ENCODE peak calls at places on chromosomes 1 and 21, in five cellular contexts. One of them, this sample, is unnamed.

GRCh38 chr1:190179817-190180216 is 297.8 kb downstream of the BRINP3 start:
- DNase-seq in stimulated activated CD8-positive, alpha-beta memory T cell treated with anti-CD3 and anti-CD28 coated beads, Interleukin-4, amount 100 ng/mL, for 24 hours: no peak
- DNase-seq in HEK293T: no peak
- DNase-seq in naive B cell: no peak
- DNase-seq in stimulated activated CD4-positive, alpha-beta T cell treated with anti-CD3 and anti-CD28 coated beads, Interleukin-1b, Interleukin-23, amount 100 ng/mL, for 1 hour: no peak
- DNase-seq in this sample: peak

GRCh38 chr1:64263335-64263734 is 59.9 kb downstream of the UBE2U start:
- DNase-seq in stimulated activated CD8-positive, alpha-beta memory T cell treated with anti-CD3 and anti-CD28 coated beads, Interleukin-4, amount 100 ng/mL, for 24 hours: no peak
- DNase-seq in HEK293T: no peak
- DNase-seq in naive B cell: no peak
- DNase-seq in stimulated activated CD4-positive, alpha-beta T cell treated with anti-CD3 and anti-CD28 coated beads, Interleukin-1b, Interleukin-23, amount 100 ng/mL, for 1 hour: no peak
- DNase-seq in this sample: no peak

GRCh38 chr1:206591236-206591635 is 21.0 kb downstream of the EIF2D start:
- DNase-seq in stimulated activated CD8-positive, alpha-beta memory T cell treated with anti-CD3 and anti-CD28 coated beads, Interleukin-4, amount 100 ng/mL, for 24 hours: no peak
- DNase-seq in HEK293T: no peak
- DNase-seq in naive B cell: no peak
- DNase-seq in stimulated activated CD4-positive, alpha-beta T cell treated with anti-CD3 and anti-CD28 coated beads, Interleukin-1b, Interleukin-23, amount 100 ng/mL, for 1 hour: no peak
- DNase-seq in this sample: peak

GRCh38 chr1:147808025-147808424 is 47.6 kb upstream of the GJA5 start:
- DNase-seq in stimulated activated CD8-positive, alpha-beta memory T cell treated with anti-CD3 and anti-CD28 coated beads, Interleukin-4, amount 100 ng/mL, for 24 hours: no peak
- DNase-seq in HEK293T: no peak
- DNase-seq in naive B cell: no peak
- DNase-seq in stimulated activated CD4-positive, alpha-beta T cell treated with anti-CD3 and anti-CD28 coated beads, Interleukin-1b, Interleukin-23, amount 100 ng/mL, for 1 hour: no peak
- DNase-seq in this sample: peak

GRCh38 chr1:78716186-78716585 is 66.6 kb downstream of the IFI44 start:
- DNase-seq in stimulated activated CD8-positive, alpha-beta memory T cell treated with anti-CD3 and anti-CD28 coated beads, Interleukin-4, amount 100 ng/mL, for 24 hours: no peak
- DNase-seq in HEK293T: no peak
- DNase-seq in naive B cell: no peak
- DNase-seq in stimulated activated CD4-positive, alpha-beta T cell treated with anti-CD3 and anti-CD28 coated beads, Interleukin-1b, Interleukin-23, amount 100 ng/mL, for 1 hour: no peak
- DNase-seq in this sample: peak

GRCh38 chr21:33185852-33186251 is 43.9 kb upstream of the IFNAR2 start:
- DNase-seq in stimulated activated CD8-positive, alpha-beta memory T cell treated with anti-CD3 and anti-CD28 coated beads, Interleukin-4, amount 100 ng/mL, for 24 hours: no peak
- DNase-seq in HEK293T: no peak
- DNase-seq in naive B cell: no peak
- DNase-seq in stimulated activated CD4-positive, alpha-beta T cell treated with anti-CD3 and anti-CD28 coated beads, Interleukin-1b, Interleukin-23, amount 100 ng/mL, for 1 hour: no peak
- DNase-seq in this sample: no peak

GRCh38 chr1:6245869-6246496 is 2.0 kb downstream of the HES3 start:
- DNase-seq in stimulated activated CD8-positive, alpha-beta memory T cell treated with anti-CD3 and anti-CD28 coated beads, Interleukin-4, amount 100 ng/mL, for 24 hours: peak
- DNase-seq in HEK293T: peak
- DNase-seq in naive B cell: no peak
- DNase-seq in stimulated activated CD4-positive, alpha-beta T cell treated with anti-CD3 and anti-CD28 coated beads, Interleukin-1b, Interleukin-23, amount 100 ng/mL, for 1 hour: no peak
- DNase-seq in this sample: peak

GRCh38 chr1:155648207-155649147 is 38.5 kb downstream of the MSTO1 start:
- DNase-seq in stimulated activated CD8-positive, alpha-beta memory T cell treated with anti-CD3 and anti-CD28 coated beads, Interleukin-4, amount 100 ng/mL, for 24 hours: no peak
- DNase-seq in HEK293T: no peak
- DNase-seq in naive B cell: no peak
- DNase-seq in stimulated activated CD4-positive, alpha-beta T cell treated with anti-CD3 and anti-CD28 coated beads, Interleukin-1b, Interleukin-23, amount 100 ng/mL, for 1 hour: no peak
- DNase-seq in this sample: peak

GRCh38 chr1:12552111-12552888 is 65.7 kb downstream of the DHRS3 start:
- DNase-seq in stimulated activated CD8-positive, alpha-beta memory T cell treated with anti-CD3 and anti-CD28 coated beads, Interleukin-4, amount 100 ng/mL, for 24 hours: no peak
- DNase-seq in HEK293T: peak
- DNase-seq in naive B cell: no peak
- DNase-seq in stimulated activated CD4-positive, alpha-beta T cell treated with anti-CD3 and anti-CD28 coated beads, Interleukin-1b, Interleukin-23, amount 100 ng/mL, for 1 hour: no peak
- DNase-seq in this sample: no peak

GRCh38 chr1:212583643-212584042 is 24.9 kb upstream of the ATF3 start:
- DNase-seq in stimulated activated CD8-positive, alpha-beta memory T cell treated with anti-CD3 and anti-CD28 coated beads, Interleukin-4, amount 100 ng/mL, for 24 hours: no peak
- DNase-seq in HEK293T: no peak
- DNase-seq in naive B cell: no peak
- DNase-seq in stimulated activated CD4-positive, alpha-beta T cell treated with anti-CD3 and anti-CD28 coated beads, Interleukin-1b, Interleukin-23, amount 100 ng/mL, for 1 hour: no peak
- DNase-seq in this sample: no peak

GRCh38 chr1:209266590-209267172 is 316.8 kb upstream of the CAMK1G start:
- DNase-seq in stimulated activated CD8-positive, alpha-beta memory T cell treated with anti-CD3 and anti-CD28 coated beads, Interleukin-4, amount 100 ng/mL, for 24 hours: no peak
- DNase-seq in HEK293T: no peak
- DNase-seq in naive B cell: no peak
- DNase-seq in stimulated activated CD4-positive, alpha-beta T cell treated with anti-CD3 and anti-CD28 coated beads, Interleukin-1b, Interleukin-23, amount 100 ng/mL, for 1 hour: no peak
- DNase-seq in this sample: no peak

GRCh38 chr21:18369115-18369514 is 34.5 kb downstream of the TMPRSS15 start:
- DNase-seq in stimulated activated CD8-positive, alpha-beta memory T cell treated with anti-CD3 and anti-CD28 coated beads, Interleukin-4, amount 100 ng/mL, for 24 hours: no peak
- DNase-seq in HEK293T: peak
- DNase-seq in naive B cell: no peak
- DNase-seq in stimulated activated CD4-positive, alpha-beta T cell treated with anti-CD3 and anti-CD28 coated beads, Interleukin-1b, Interleukin-23, amount 100 ng/mL, for 1 hour: no peak
- DNase-seq in this sample: no peak

GRCh38 chr1:232922475-232922874 is 27.9 kb upstream of the NTPCR start:
- DNase-seq in stimulated activated CD8-positive, alpha-beta memory T cell treated with anti-CD3 and anti-CD28 coated beads, Interleukin-4, amount 100 ng/mL, for 24 hours: no peak
- DNase-seq in HEK293T: no peak
- DNase-seq in naive B cell: no peak
- DNase-seq in stimulated activated CD4-positive, alpha-beta T cell treated with anti-CD3 and anti-CD28 coated beads, Interleukin-1b, Interleukin-23, amount 100 ng/mL, for 1 hour: no peak
- DNase-seq in this sample: peak

This sample was measured in foreskin fibroblast.